ENCODE peak calls at places on chromosomes 6 and 20, in six cellular contexts. S is stomach, Z is prostate gland, Y is transverse colon, W is breast epithelium, P is spleen. O is an unnamed sample.

GRCh38 chr20:9617940-9618339 is 103.5 kb downstream of the LAMP5 start:
- DNase-seq in W (no peak), S (peak; percentile 58), Z (peak; percentile 17), P (no peak), Y (no peak), O (no peak)

GRCh38 chr6:117677553-117678131 is 2.4 kb downstream of the NUS1 start:
- DNase-seq in S (no peak), Z (no peak), W (no peak), Y (no peak), P (no peak), O (no peak)

GRCh38 chr20:51695574-51696303 is 72.5 kb downstream of the ATP9A start:
- DNase-seq in P (no peak), Z (peak; percentile 39), S (peak; percentile 31), W (no peak), Y (no peak), O (no peak)

GRCh38 chr20:10786678-10787077 is 112.9 kb upstream of the JAG1 start:
- DNase-seq in Y (no peak), P (no peak), W (no peak), S (no peak), Z (no peak), O (no peak)

GRCh38 chr6:29941476-29941875 is 856 bp upstream of the HLA-A start:
- DNase-seq in Y (no peak), W (no peak), Z (no peak), S (no peak), P (no peak), O (no peak)

GRCh38 chr6:166687538-166688259 is 60.6 kb upstream of the RPS6KA2 start:
- DNase-seq in W (no peak), Z (no peak), Y (no peak), P (no peak), S (no peak), O (no peak)

GRCh38 chr6:47473791-47474351 is 3.7 kb upstream of the CD2AP start:
- DNase-seq in Y (no peak), S (no peak), W (no peak), P (no peak), Z (no peak), O (no peak)

GRCh38 chr6:133548409-133548808 is 307.3 kb downstream of the EYA4 start:
- DNase-seq in Z (no peak), P (no peak), Y (no peak), W (no peak), S (peak; percentile 58), O (no peak)

GRCh38 chr6:107331409-107332386 is 127.7 kb downstream of the PDSS2 start:
- DNase-seq in W (no peak), S (no peak), Z (no peak), P (no peak), Y (no peak), O (no peak)

GRCh38 chr6:36542041-36542440 is 5.2 kb downstream of the STK38 start:
- DNase-seq in P (no peak), W (no peak), S (no peak), Z (no peak), Y (no peak), O (no peak)

GRCh38 chr20:50169329-50169823 is 15.9 kb upstream of the PEDS1 start:
- DNase-seq in P (peak; percentile 87), Z (peak; percentile 81), S (peak; percentile 90), Y (peak; percentile 89), W (peak; percentile 61), O (peak; percentile 88)

GRCh38 chr6:158066161-158066781 is 84.6 kb downstream of the SYNJ2 start:
- DNase-seq in Z (no peak), P (no peak), S (no peak), Y (no peak), W (no peak), O (no peak)

GRCh38 chr6:108795122-108795521 is 53.1 kb upstream of the ARMC2 start:
- DNase-seq in Z (no peak), Y (no peak), S (no peak), W (no peak), P (no peak), O (no peak)

DNA sequence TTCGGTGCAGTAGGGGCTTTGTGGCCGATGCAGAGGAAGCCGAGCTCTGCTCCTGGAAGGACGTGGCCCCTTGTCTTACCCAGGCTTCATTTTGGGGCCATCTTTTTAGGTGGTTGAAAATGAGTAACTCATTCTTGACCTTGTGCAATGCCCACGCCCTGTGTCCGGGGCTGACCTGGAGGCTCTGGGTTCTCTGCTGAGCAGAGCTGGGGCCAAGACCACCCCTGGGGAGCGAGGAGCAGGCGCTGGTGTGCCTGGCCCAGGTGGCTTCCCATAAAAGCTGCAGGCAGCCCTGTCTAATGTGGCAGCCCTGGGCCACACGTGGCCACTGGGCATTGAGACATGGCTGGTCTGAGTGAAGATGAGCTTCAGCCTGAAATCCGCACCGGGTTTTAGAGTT is 25.7 kb downstream of the NTSR1 start:
- DNase-seq in S (no peak), Z (no peak), P (peak; percentile 65), W (no peak), Y (no peak), O (no peak)
- TF ChIP-seq POLR2A in S (no peak), Z (no peak), P (no peak), W (no peak), Y (no peak), O (no peak)

DNA sequence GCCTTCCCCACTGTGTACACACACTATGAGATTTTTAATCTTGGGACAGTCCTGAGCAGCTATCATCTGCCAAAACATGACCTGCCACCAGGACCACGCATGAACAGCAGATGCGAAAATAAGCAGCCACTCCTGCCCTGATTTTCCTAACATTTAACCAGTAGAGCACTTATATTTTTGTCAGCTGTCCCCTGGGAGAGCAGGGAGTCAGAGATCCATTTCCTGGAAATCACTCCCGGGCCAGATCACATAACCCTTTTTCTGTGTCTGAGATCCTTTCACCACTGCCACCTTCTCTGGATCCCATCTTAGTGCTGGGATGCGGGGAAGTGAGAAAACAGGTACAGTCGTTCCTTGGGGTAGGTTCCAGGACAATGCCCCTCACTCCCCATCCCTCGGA is 5.7 kb downstream of the SDCBP2 start:
- DNase-seq in S (no peak), P (no peak), Z (no peak), Y (no peak), W (no peak), O (peak; percentile 49)
- H3K4me1 ChIP-seq in S (peaks cover 32% of the 10 kb centered on the region), P (peaks cover 49% of the 10 kb centered on the region), Z (no peaks in the 10 kb centered on the region), Y (peaks cover 35% of the 10 kb centered on the region), W (no peaks in the 10 kb centered on the region), O (peaks cover 52% of the 10 kb centered on the region)

GRCh38 chr20:47354710-47355488 is 1.6 kb downstream of the ZMYND8 start:
- DNase-seq in Y (no peak), Z (no peak), P (peak; percentile 19), S (no peak), W (no peak), O (no peak)
- TF ChIP-seq POLR2AphosphoS5 in Y (no peak), Z (no peak), P (no peak), S (peak; percentile 46), W (no peak), O (no peak)

DNA sequence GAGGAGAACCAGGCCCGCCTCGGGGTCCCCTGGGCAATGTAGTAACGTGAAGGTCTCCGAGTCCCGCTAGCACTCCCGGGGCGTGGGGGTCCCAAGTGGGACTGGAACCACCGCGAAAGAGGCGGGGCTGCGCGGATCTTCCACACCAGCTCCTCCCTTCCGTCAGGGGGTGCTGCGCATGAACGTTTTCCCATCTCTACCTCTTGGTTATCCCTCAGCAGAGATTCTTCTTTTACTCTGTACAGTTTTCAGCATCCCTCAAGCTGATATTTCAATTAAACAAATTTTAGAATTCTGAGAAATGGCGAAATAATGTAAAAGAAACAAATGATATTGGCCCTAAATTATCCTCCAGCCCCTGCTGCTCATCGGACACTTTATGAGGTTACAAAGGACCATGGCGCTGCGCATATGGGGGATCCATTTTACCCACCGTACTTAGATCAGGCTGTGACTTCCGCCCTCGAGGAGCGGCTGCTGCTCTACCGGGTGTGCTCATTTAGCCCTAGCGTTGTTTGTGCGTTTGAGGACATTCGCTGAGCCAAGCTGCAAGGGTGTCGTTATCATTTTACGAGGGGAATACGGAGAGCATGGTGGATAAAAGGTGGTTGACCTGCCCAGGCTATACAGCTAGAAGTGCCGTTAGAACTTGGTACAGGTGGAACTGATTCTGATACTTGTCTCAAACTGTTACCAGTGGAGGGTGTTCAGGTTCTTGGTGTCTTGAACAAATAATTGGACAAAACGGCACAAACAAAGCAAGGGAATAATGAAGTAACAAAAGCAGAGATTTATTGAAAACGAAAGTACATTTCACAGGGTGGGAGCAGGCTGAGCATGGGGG is 75.2 kb upstream of the CHD6 start:
- DNase-seq in P (peak; percentile 93), Y (peak; percentile 82), W (peak; percentile 72), S (peak; percentile 84), Z (peak; percentile 78), O (peak; percentile 90)
- TF ChIP-seq POLR2A in P (peak; percentile 72), Y (peak; percentile 54), W (no peak), S (peak; percentile 48), Z (peak; percentile 17), O (no peak)

GRCh38 chr20:46400828-46401477 is 5.5 kb downstream of the ELMO2 start:
- DNase-seq in P (no peak), W (no peak), Y (no peak), S (no peak), Z (no peak), O (no peak)

GRCh38 chr20:46400253-46400652 is 6.2 kb downstream of the ELMO2 start:
- DNase-seq in P (no peak), W (peak; percentile 30), S (no peak), Y (no peak), Z (no peak), O (no peak)

GRCh38 chr20:46401478-46401860 is 4.9 kb downstream of the ELMO2 start:
- DNase-seq in P (no peak), Y (no peak), W (no peak), S (no peak), Z (no peak), O (no peak)

GRCh38 chr20:46399401-46399800 is 7.0 kb downstream of the ELMO2 start:
- DNase-seq in Z (peak; percentile 54), Y (no peak), S (no peak), W (no peak), P (no peak), O (no peak)

DNA sequence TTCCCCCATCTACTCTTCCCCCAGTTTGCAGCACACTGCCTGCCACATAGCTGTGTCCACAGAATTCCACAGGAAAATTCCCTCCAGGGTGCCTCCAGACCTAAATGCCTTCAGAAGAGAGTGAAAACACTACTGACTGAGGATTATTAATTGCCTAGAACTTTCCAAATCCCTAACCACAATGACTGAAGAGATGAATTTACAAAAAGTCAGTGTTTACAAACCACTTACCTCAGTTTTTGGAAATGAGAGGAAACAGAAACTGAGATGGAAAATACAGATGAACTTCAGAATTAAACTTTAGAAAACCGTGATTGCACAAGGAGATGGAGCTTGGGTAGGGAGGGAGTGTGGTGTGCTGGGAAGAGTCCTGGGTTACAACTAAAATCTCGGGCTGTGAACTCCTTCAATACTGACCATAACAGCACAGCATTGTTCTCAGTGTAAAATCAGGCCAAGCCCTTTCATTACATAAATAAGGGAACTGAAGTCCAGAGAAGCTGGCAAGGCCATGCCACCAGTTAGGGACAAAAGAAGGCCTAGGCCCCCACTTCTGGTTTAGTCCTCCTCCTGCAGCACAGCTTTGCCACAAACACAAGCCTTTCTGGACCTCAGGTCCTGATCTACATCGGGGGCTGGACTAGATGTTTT is 4.1 kb downstream of the ELMO2 start:
- DNase-seq in Z (no peak), P (no peak), W (no peak), S (no peak), Y (no peak), O (no peak)
- H3K4me1 ChIP-seq in Z (peaks cover 48% of the 10 kb centered on the region), P (peaks cover 93% of the 10 kb centered on the region), W (peaks cover 15% of the 10 kb centered on the region), S (peaks cover 72% of the 10 kb centered on the region), Y (peaks cover 53% of the 10 kb centered on the region), O (peaks cover 79% of the 10 kb centered on the region)

GRCh38 chr20:3889489-3890409 is 562 bp downstream of the PANK2 start:
- DNase-seq in Y (peak; percentile 50), P (peak; percentile 92), Z (no peak), S (peak; percentile 40), W (no peak), O (peak; percentile 83)
- TF ChIP-seq POLR2AphosphoS5 in Y (no peak), P (no peak), Z (no peak), S (no peak), W (no peak), O (no peak)

O was measured in suprapubic skin.